ENCODE peak calls at places on chromosomes 6 and 20, in eight cellular contexts. Z is psoas muscle, C is Calu3, W is transverse colon, R is WTC11, K is activated B cell treated with CpG ODN at 0.5 μM for 24 hours, B is GM10248, Q is GM23338. P is an unnamed sample.

GRCh38 chr20:58389968-58390658 is 1.1 kb downstream of the VAPB start:
- DNase-seq in Z (no peak), W (no peak), R (no peak), Q (no peak), C (no peak), K (no peak), B (no peak), P (no peak)

GRCh38 chr20:34709836-34710567 is 5.9 kb downstream of the TP53INP2 start:
- DNase-seq in Z (peak), Q (peak), C (peak), B (peak), R (peak), K (no peak), W (peak), P (no peak)

GRCh38 chr20:461254-462198 is 807 bp downstream of the TBC1D20 start:
- DNase-seq in R (peak), C (peak), Q (peak), K (no peak), Z (peak), W (peak), B (peak), P (no peak)

GRCh38 chr20:54726687-54727086 is 251.3 kb downstream of the DOK5 start:
- DNase-seq in Z (no peak), C (peak), K (no peak), Q (no peak), W (no peak), R (no peak), B (no peak), P (no peak)

GRCh38 chr20:39259808-39260207 is 297.7 kb downstream of the DHX35 start:
- DNase-seq in R (no peak), B (no peak), C (no peak), W (no peak), Z (no peak), K (no peak), Q (no peak), P (no peak)

GRCh38 chr6:107179004-107179403 is 63.7 kb upstream of the BEND3 start:
- DNase-seq in R (peak), W (no peak), B (no peak), C (peak), K (no peak), Q (peak), Z (no peak), P (no peak)

GRCh38 chr20:43955244-43956191 is 40.9 kb downstream of the TOX2 start:
- DNase-seq in W (no peak), R (no peak), K (peak), Q (no peak), B (peak), C (peak), Z (no peak), P (peak)

GRCh38 chr6:3293271-3294155 is 34.8 kb downstream of the PSMG4 start:
- DNase-seq in W (peak), Q (no peak), R (peak), K (no peak), C (no peak), Z (no peak), B (no peak), P (no peak)

GRCh38 chr20:8755340-8756118 is 313.4 kb upstream of the PLCB4 start:
- DNase-seq in B (no peak), Q (no peak), C (no peak), W (no peak), R (no peak), Z (no peak), K (no peak), P (no peak)

GRCh38 chr6:44730771-44731391 is 343.4 kb downstream of the CDC5L start:
- DNase-seq in W (no peak), K (no peak), C (no peak), Q (no peak), R (no peak), B (no peak), Z (no peak), P (no peak)

GRCh38 chr6:22755605-22756004 is 186.2 kb downstream of the HDGFL1 start:
- DNase-seq in Z (no peak), B (no peak), Q (no peak), W (no peak), C (no peak), R (no peak), K (no peak), P (no peak)

GRCh38 chr6:144408151-144408550 is 123.0 kb downstream of the UTRN start:
- DNase-seq in K (no peak), R (no peak), B (no peak), C (no peak), Z (peak), W (no peak), Q (peak), P (no peak)

GRCh38 chr6:26140254-26140966 is 53.2 kb downstream of the HFE start:
- DNase-seq in C (no peak), Q (no peak), K (no peak), R (no peak), B (no peak), W (no peak), Z (no peak), P (no peak)

GRCh38 chr6:39665871-39666270 is 59.3 kb downstream of the KIF6 start:
- DNase-seq in K (no peak), B (no peak), Q (no peak), R (no peak), Z (no peak), W (no peak), C (no peak), P (no peak)

GRCh38 chr6:4902363-4902762 is 101.5 kb downstream of the RPP40 start:
- DNase-seq in K (no peak), B (no peak), Q (no peak), R (no peak), Z (no peak), W (no peak), C (no peak), P (no peak)

GRCh38 chr6:140437619-140438345 is 1063.3 kb upstream of the CITED2 start:
- DNase-seq in C (no peak), R (no peak), Q (no peak), K (no peak), W (no peak), B (no peak), Z (no peak), P (no peak)

GRCh38 chr6:113632220-113632864 is 224.8 kb upstream of the MARCKS start:
- DNase-seq in Q (no peak), R (no peak), W (peak), K (no peak), C (peak), Z (peak), B (no peak), P (no peak)

GRCh38 chr6:161963634-161964244 is 689.9 kb upstream of the AGPAT4 start:
- DNase-seq in K (no peak), B (no peak), R (no peak), Q (peak), W (no peak), Z (no peak), C (no peak), P (no peak)

GRCh38 chr6:161961046-161961445 is 687.2 kb upstream of the AGPAT4 start:
- DNase-seq in K (no peak), Z (no peak), W (no peak), C (no peak), Q (no peak), R (no peak), B (no peak), P (no peak)

GRCh38 chr6:161959072-161959471 is 685.2 kb upstream of the AGPAT4 start:
- DNase-seq in Z (no peak), Q (no peak), K (no peak), R (no peak), B (no peak), W (no peak), C (no peak), P (no peak)

GRCh38 chr6:161961796-161962195 is 687.9 kb upstream of the AGPAT4 start:
- DNase-seq in Z (no peak), B (no peak), K (no peak), W (no peak), Q (no peak), C (no peak), R (no peak), P (no peak)

DNA sequence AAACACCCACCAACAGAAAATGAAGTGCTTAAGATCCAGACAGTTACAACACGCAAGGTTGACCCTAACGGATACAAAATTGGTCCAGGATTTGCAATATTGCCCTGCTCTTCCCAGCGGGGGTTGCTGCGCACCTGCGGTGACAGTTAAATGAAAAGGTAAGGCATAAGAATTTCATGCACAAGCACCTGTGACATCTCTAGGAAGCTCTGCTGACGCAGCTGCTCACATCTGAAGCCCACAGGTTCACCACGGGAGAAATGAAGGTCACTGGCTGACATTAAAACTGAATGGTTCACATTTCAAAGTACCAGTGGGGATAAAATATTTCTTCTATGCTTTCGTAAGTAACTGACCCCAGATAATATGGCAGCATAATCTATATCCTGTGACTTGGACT is 689.3 kb upstream of the AGPAT4 start:
- DNase-seq in B (no peak), C (no peak), Q (no peak), Z (no peak), W (no peak), R (no peak), K (no peak), P (no peak)
- TF ChIP-seq CTCF in B (no peak), C (no peak), Q (no peak), Z (no peak), W (no peak), R (no peak), K (no peak), P (no peak)

GRCh38 chr6:33841070-33841469 is 37.3 kb upstream of the MLN start:
- DNase-seq in Z (peak), C (no peak), W (no peak), K (no peak), R (no peak), B (no peak), Q (no peak), P (no peak)
- TF ChIP-seq CTCF in Z (no peak), C (no peak), W (no peak), K (no peak), R (no peak), B (no peak), Q (no peak), P (no peak)

DNA sequence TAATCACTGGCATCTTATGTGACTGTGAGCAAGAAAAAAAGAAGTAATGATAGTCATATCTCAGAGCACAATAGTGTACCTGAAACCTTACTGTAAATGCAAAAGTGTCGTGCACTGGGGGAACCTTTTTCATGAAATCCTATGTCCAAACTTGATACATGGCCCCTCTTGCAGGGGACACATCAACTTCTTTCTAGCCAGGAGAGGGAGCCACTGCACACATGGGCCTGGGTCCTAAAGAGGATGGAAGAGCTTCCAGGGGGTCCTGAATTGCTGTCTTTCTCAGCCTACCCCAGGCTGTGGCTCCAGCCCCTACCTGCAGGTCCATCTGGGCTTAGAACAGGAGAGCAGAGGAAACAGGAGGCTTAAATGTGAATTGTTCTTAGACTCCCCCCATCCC is 165.7 kb downstream of the SOD2 start:
- DNase-seq in C (no peak), W (no peak), Z (no peak), K (no peak), Q (peak), R (no peak), B (no peak), P (no peak)
- TF ChIP-seq CTCF in C (no peak), W (no peak), Z (no peak), K (no peak), Q (peak), R (no peak), B (no peak), P (no peak)

GRCh38 chr6:116444092-116444491 is 17.1 kb upstream of the CALHM6 start:
- DNase-seq in B (peak), C (peak), Q (peak), Z (no peak), R (no peak), K (no peak), W (no peak), P (no peak)
- TF ChIP-seq CTCF in B (peak), C (no peak), Q (peak), Z (peak), R (no peak), K (no peak), W (peak), P (peak)

GRCh38 chr6:157020398-157021266 is 243.5 kb downstream of the ARID1B start:
- DNase-seq in K (no peak), Q (peak), B (peak), R (peak), C (peak), Z (peak), W (peak), P (no peak)

GRCh38 chr6:157017022-157017421 is 239.8 kb downstream of the ARID1B start:
- DNase-seq in Q (no peak), W (no peak), B (no peak), Z (no peak), K (no peak), R (no peak), C (no peak), P (no peak)

GRCh38 chr6:157017861-157018260 is 240.7 kb downstream of the ARID1B start:
- DNase-seq in Z (no peak), Q (no peak), R (no peak), B (no peak), K (no peak), C (no peak), W (no peak), P (no peak)

GRCh38 chr6:157019733-157020132 is 242.6 kb downstream of the ARID1B start:
- DNase-seq in Q (no peak), W (no peak), C (no peak), B (no peak), R (no peak), Z (no peak), K (no peak), P (no peak)

GRCh38 chr6:157019115-157019628 is 242.0 kb downstream of the ARID1B start:
- DNase-seq in Z (no peak), C (no peak), R (no peak), B (no peak), W (no peak), K (no peak), Q (peak), P (no peak)
- TF ChIP-seq CTCF in Z (no peak), C (no peak), R (no peak), B (peak), W (no peak), K (no peak), Q (peak), P (no peak)

GRCh38 chr20:47465335-47466090 is 36.2 kb upstream of the NCOA3 start:
- DNase-seq in K (no peak), Q (no peak), Z (no peak), B (no peak), R (no peak), C (no peak), W (no peak), P (no peak)

GRCh38 chr20:47466704-47467459 is 34.8 kb upstream of the NCOA3 start:
- DNase-seq in R (no peak), Z (no peak), K (no peak), B (no peak), W (no peak), Q (no peak), C (no peak), P (no peak)

GRCh38 chr20:47466193-47466592 is 35.5 kb upstream of the NCOA3 start:
- DNase-seq in Q (no peak), R (no peak), C (no peak), Z (no peak), B (no peak), W (no peak), K (no peak), P (no peak)

GRCh38 chr20:47461120-47461685 is 40.5 kb upstream of the NCOA3 start:
- DNase-seq in W (no peak), R (no peak), K (no peak), B (no peak), C (no peak), Z (no peak), Q (no peak), P (no peak)

DNA sequence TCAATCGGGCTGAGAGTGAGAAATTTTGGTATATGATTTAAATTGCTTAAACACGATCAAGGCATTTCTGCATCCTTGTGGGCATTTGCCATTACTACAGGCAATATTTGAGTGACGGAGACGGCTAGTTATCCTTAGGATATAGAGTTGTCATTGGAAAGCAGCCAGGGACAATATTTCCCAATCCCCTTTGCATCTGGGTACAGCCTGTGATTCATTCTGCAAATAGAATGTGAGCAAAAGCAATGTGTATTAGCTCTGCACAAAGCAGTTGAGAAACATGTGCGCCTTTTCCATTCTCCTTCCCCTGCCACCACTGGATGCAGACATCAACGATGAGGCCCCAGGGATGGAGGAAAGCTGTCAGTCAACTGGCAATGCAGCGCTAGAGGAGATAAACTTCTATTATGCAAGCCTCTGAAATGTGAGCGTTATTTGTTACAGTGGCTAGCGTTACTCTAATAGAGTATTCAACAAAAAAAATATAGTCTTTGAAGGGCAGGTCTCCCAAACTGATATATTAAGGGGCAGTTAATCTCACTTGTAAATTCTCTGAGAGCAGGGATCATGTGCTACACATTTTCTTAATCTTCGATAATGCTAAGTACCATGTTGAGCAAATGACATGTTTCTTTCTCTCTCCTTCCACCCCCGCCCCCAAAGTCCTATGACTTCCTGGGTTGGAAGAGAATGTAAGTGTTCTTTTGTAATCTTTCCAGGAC is 37.1 kb upstream of the NCOA3 start:
- DNase-seq in C (peak), Z (peak), B (no peak), R (no peak), W (peak), Q (peak), K (no peak), P (no peak)
- TF ChIP-seq CTCF in C (peak), Z (peak), B (no peak), R (no peak), W (peak), Q (no peak), K (no peak), P (no peak)

P was measured in natural killer cell.